ENCODE peak calls at places on chromosomes 7 and 10, in six cellular contexts. A, S, M, C, D and I are unnamed samples.

GRCh38 chr10:33196710-33197406 is 137.6 kb downstream of the NRP1 start:
- DNase-seq in M (peak; percentile 40), D (no peak), A (no peak), S (no peak), C (no peak), I (no peak)

GRCh38 chr10:68192113-68192512 is 39.8 kb downstream of the ATOH7 start:
- DNase-seq in S (peak; percentile 60), M (no peak), D (no peak), A (no peak), C (no peak), I (peak; percentile 86)

GRCh38 chr10:60937784-60938654 is 6.0 kb downstream of the RHOBTB1 start:
- DNase-seq in S (peak; percentile 69), A (no peak), D (no peak), M (peak; percentile 34), C (no peak), I (peak; percentile 64)

GRCh38 chr10:24920907-24921881 is 31.2 kb downstream of the PRTFDC1 start:
- DNase-seq in A (no peak), D (no peak), S (peak; percentile 98), M (peak; percentile 57), C (no peak), I (peak; percentile 73)

GRCh38 chr7:96995406-96996110 is 9.8 kb upstream of the DLX6 start:
- DNase-seq in S (no peak), M (no peak), C (no peak), D (no peak), A (peak; percentile 11), I (no peak)

GRCh38 chr7:15558747-15559146 is 3.1 kb downstream of the AGMO start:
- DNase-seq in S (peak; percentile 31), M (no peak), A (no peak), D (no peak), C (no peak), I (no peak)

GRCh38 chr10:5395168-5395567 is 9.5 kb downstream of the TUBAL3 start:
- DNase-seq in S (no peak), D (no peak), A (no peak), C (no peak), M (no peak), I (no peak)

GRCh38 chr10:29386347-29386999 is 97.6 kb downstream of the LYZL1 start:
- DNase-seq in C (peak; percentile 45), A (peak; percentile 62), M (peak; percentile 37), D (no peak), S (peak; percentile 58), I (peak; percentile 38)

GRCh38 chr10:71379118-71379781 is 17.5 kb upstream of the CDH23 start:
- DNase-seq in C (no peak), S (no peak), M (no peak), D (no peak), A (no peak), I (no peak)

GRCh38 chr7:157704365-157704764 is 367.6 kb downstream of the DNAJB6 start:
- DNase-seq in D (no peak), M (no peak), C (no peak), S (no peak), A (no peak), I (no peak)

GRCh38 chr7:133290676-133291332 is 37.9 kb downstream of the EXOC4 start:
- DNase-seq in M (no peak), S (no peak), A (no peak), D (no peak), C (no peak), I (no peak)

GRCh38 chr10:13492493-13493180 is 36.2 kb downstream of the BEND7 start:
- DNase-seq in D (no peak), M (no peak), S (no peak), C (no peak), A (no peak), I (no peak)

GRCh38 chr7:121938429-121938996 is 65.6 kb downstream of the PTPRZ1 start:
- DNase-seq in D (no peak), A (no peak), M (no peak), C (no peak), S (no peak), I (no peak)

GRCh38 chr7:44309271-44310091 is 15.9 kb downstream of the CAMK2B start:
- DNase-seq in S (peak; percentile 88), A (peak; percentile 88), C (peak; percentile 53), M (peak; percentile 79), D (no peak), I (peak; percentile 11)

GRCh38 chr7:159032310-159032709 is 112.4 kb downstream of the VIPR2 start:
- DNase-seq in S (no peak), C (no peak), M (no peak), A (no peak), D (no peak), I (no peak)

GRCh38 chr7:159028456-159029401 is 115.9 kb downstream of the VIPR2 start:
- DNase-seq in S (no peak), A (no peak), D (no peak), M (peak; percentile 3), C (no peak), I (no peak)

GRCh38 chr7:159031750-159032149 is 112.9 kb downstream of the VIPR2 start:
- DNase-seq in M (no peak), A (no peak), D (no peak), S (no peak), C (no peak), I (no peak)

GRCh38 chr7:159031135-159031701 is 113.4 kb downstream of the VIPR2 start:
- DNase-seq in D (no peak), M (no peak), A (peak; percentile 69), C (no peak), S (no peak), I (no peak)

DNA sequence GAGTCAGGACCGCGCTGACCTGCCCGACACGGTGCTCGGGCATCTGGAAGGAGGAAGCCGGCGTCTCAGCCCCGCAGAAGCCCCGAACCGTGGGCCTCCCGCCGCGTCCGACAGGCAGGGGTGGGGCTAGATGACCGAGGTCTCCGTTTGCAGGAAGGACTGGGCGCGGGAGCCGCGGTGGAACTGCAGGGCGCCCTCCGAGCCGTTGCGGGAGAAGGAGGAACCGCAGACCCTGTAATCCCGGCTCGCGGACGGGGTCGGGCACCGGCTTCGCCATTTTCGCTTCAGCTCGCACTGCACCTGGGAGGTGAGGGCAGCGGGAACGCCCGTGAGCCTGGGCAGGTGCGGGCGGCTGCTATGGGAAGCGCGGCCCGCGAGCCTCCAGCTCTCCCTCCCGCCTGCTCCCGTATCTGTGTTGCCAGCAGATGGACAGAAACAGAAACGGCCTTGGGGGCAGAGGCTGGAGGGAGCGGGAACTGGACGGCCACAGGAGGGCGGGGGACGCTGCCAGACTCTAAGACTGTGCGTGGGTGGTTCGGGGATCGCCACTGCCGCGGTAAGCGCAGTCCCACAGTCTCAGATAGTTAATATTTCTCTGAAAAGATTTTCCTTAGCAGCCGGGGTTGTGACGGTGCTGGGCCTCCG is 114.1 kb downstream of the VIPR2 start:
- DNase-seq in C (peak; percentile 41), D (peak; percentile 27), M (peak; percentile 83), A (peak; percentile 83), S (peak; percentile 7), I (no peak)
- TF ChIP-seq EZH2phosphoT487 in C (no peak), D (no peak), M (no peak), A (no peak), S (no peak), I (no peak)

DNA sequence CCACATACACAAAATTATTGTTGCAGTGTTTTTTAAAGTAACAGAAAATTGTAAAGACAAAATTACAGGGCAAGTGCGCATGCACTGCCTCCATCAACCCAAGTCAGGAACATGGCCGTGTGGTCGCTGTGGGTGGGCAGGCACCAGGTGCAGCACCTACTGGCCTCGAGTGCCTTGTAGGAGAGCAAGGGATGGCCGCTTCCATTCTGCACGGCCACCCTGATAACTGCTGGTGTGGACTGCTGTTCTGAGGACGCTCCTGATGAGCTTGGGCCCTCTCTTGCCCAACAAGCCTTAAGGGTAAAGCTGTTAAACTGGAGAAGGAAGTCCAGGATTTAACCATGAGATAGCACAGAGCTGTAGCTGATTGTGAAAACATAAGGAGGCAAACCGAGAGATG is 124.6 kb upstream of the PPP1R9A start:
- DNase-seq in S (no peak), A (no peak), D (no peak), M (no peak), C (no peak), I (no peak)
- TF ChIP-seq EZH2phosphoT487 in S (no peak), A (no peak), D (no peak), M (no peak), C (no peak), I (no peak)

GRCh38 chr10:91049961-91050360 is 129.1 kb upstream of the ANKRD1 start:
- DNase-seq in D (no peak), M (no peak), A (no peak), S (peak; percentile 8), C (no peak), I (no peak)

GRCh38 chr10:91048380-91048779 is 127.5 kb upstream of the ANKRD1 start:
- DNase-seq in A (no peak), C (no peak), M (no peak), D (no peak), S (no peak), I (no peak)

GRCh38 chr10:91054325-91054724 is 133.4 kb upstream of the ANKRD1 start:
- DNase-seq in C (no peak), S (no peak), D (no peak), A (peak; percentile 72), M (no peak), I (no peak)

GRCh38 chr10:91050371-91051034 is 129.6 kb upstream of the ANKRD1 start:
- DNase-seq in M (no peak), C (no peak), A (peak; percentile 30), D (no peak), S (no peak), I (no peak)

DNA sequence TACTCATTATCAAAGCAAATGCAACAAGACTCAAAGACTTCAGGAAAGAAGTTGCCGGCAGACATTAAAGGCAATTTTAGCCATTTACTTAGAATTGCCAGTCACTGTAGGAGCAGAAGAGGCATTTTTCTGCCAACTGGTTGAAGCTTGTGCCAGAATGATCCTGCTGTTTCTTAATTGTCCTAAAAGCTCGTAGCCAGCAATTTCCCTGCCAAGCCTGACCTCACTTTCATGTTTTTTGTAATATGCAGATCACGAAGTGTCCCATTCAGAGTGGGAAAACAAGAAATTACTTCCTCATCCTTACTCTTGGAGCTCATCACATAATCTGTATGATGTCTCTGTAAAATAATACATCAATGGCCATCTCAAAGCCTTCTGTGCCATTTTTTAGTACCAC is 130.9 kb upstream of the ANKRD1 start:
- DNase-seq in C (no peak), D (no peak), S (peak; percentile 29), A (no peak), M (no peak), I (no peak)
- TF ChIP-seq EZH2phosphoT487 in C (no peak), D (no peak), S (no peak), A (no peak), M (no peak), I (no peak)

DNA sequence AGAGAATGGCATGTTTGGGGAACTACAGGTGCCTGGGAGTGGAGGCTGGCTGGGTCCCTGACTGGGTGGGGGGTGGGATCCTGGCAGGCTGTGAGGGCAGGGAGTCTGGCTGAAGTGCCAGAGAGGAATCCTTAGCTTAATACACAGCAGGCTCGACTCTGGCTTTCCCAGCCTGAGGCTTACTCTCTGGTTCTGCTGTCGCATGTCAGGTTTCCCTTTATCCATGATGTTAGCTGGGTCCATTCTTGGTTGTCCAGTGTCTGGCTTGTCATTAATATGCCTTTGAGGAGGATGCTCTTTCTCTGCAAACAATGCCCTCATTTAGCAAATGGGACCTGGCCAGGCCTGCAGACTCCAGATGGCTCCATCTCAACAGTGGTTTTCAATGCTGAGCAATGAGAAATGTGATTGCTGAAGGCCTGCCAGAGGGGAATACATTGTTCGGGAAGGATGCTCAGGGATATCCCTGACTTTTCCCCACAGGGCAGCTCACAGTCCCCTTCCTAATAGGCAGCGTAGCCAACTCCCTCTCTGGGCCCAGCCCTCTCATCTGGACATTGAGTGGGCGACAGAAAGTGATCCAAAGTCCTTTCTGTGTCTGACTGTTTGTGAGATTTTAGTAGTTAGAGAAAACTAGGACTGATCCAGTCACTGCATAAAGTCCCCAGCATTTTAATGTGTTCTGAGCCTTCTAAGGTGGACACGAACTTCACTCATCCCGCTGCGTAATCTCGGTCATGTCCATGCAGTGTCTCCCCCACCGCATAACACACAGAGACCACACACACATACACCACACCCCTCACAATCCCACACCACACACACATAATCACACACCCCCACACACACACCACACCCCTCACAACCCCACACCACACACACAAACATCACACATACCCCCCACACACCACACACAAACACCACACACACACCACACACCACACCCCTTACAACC is 124.9 kb downstream of the ANLN start:
- DNase-seq in D (no peak), S (no peak), C (no peak), A (no peak), M (no peak), I (no peak)
- TF ChIP-seq EZH2phosphoT487 in D (no peak), S (no peak), C (no peak), A (no peak), M (no peak), I (no peak)